ENCODE peak calls at places on chromosomes 4 and X, in five cellular contexts. Y is endothelial cell of umbilical vein, A is fibroblast of lung, N is K562, S is GM23338. T is an unnamed sample. For H3K4me1, the result is how much of the 10 kb centered on the place peaks cover.

GRCh38 chrX:106932960-106933537 is 12.8 kb downstream of the CLDN2 start:
- DNase-seq in Y (no peak), A (peak), N (no peak), S (no peak), T (peak)

GRCh38 chr4:186666252-186666651 is 57.4 kb downstream of the FAT1 start:
- DNase-seq in Y (no peak), A (peak), N (no peak), S (no peak), T (no peak)

GRCh38 chr4:168712316-168712855 is 215.5 kb downstream of the PALLD start:
- DNase-seq in Y (peak), A (no peak), N (no peak), S (no peak), T (no peak)

GRCh38 chr4:154073107-154073817 is 284.4 kb upstream of the SFRP2 start:
- DNase-seq in Y (no peak), A (peak), N (no peak), S (no peak), T (no peak)

GRCh38 chrX:132591719-132592275 is 103.0 kb upstream of the MBNL3 start:
- DNase-seq in Y (peak), A (no peak), N (no peak), S (no peak), T (no peak)

GRCh38 chr4:138241281-138242075 is 671 bp downstream of the SLC7A11 start:
- DNase-seq in Y (peak), A (peak), N (peak), S (peak), T (peak)

GRCh38 chrX:51332188-51332942 is at the start of gene NUDT10:
- DNase-seq in Y (peak), A (peak), N (no peak), S (peak), T (peak)

GRCh38 chr4:7186516-7187296 is 5.6 kb upstream of the SORCS2 start:
- DNase-seq in Y (no peak), A (no peak), N (no peak), S (no peak), T (no peak)

GRCh38 chrX:49193542-49193964 is 6.4 kb downstream of the SYP start:
- DNase-seq in Y (no peak), A (no peak), N (no peak), S (no peak), T (no peak)

GRCh38 chrX:106952988-106953387 is 32.8 kb downstream of the CLDN2 start:
- DNase-seq in Y (peak), A (peak), N (no peak), S (no peak), T (no peak)

GRCh38 chr4:158496030-158496741 is 25.5 kb upstream of the RXFP1 start:
- DNase-seq in Y (peak), A (no peak), N (peak), S (peak), T (peak)

GRCh38 chrX:116204947-116205346 is 34.4 kb downstream of the AGTR2 start:
- DNase-seq in Y (peak), A (peak), N (peak), S (peak), T (peak)

GRCh38 chr4:73978886-73979285 is 2.9 kb downstream of the PF4 start:
- DNase-seq in Y (no peak), A (peak), N (no peak), S (no peak), T (peak)
- H3K4me1 ChIP-seq in Y (under half), A (under half), N (under half), S (under half), T (under half)

GRCh38 chr4:4228356-4228668 is 1.6 kb upstream of the OTOP1 start:
- DNase-seq in Y (no peak), A (no peak), N (no peak), S (no peak), T (no peak)

GRCh38 chr4:4225915-4226605 is 669 bp downstream of the OTOP1 start:
- DNase-seq in Y (no peak), A (no peak), N (no peak), S (peak), T (no peak)

GRCh38 chr4:4226606-4227438 is at the start of gene OTOP1:
- DNase-seq in Y (no peak), A (no peak), N (no peak), S (no peak), T (no peak)

GRCh38 chr4:4233610-4234009 is 6.9 kb upstream of the OTOP1 start:
- DNase-seq in Y (no peak), A (no peak), N (no peak), S (no peak), T (no peak)

DNA sequence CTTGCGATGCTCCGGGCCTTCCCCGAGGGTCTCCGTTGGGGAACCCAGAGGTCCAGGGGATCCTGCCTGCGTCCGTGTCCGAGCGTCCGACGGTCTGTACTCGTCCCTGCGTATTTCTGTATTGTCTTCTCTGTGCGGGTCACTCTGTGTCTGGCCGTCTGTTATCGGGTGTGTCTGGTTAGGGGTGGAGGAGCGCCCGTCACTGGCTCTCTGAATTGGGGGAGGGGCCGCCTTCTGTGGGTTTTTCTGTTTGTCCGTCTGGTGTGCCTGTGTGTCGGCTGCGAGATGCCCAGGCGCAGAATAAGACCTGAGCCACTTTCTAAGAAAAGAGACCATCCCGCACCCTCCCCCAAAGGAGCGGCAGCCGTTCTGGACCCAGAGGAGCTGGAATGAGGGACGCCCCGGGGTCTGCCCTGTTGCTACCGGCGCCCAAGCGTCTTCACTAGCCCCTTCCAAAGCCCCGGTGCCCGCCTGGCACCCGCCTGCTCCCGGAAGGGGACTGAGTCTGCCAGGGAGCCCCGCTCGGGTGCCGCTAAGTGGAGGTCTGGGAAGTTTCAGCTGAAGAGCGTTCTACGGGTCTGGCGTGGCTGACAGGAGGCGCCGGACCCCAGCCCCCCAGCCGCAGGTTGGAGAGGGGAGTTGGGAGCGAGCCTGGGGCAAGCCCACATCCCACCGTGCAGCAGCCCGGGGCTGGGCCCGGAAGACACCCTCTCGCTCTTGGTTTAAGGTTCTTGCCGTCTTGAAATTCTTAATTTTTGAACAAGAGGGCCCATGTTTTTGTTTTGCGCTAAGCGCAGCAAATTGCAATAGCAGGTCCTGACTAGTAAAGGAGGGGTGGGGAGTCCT is 1.0 kb upstream of the OTOP1 start:
- DNase-seq in Y (no peak), A (no peak), N (peak), S (peak), T (no peak)
- TF ChIP-seq EZH2 in Y (peak), A (peak), N (no peak), S (peak), T (peak)

GRCh38 chrX:136055651-136056221 is 70.5 kb downstream of the SLC9A6 start:
- DNase-seq in Y (peak), A (peak), N (no peak), S (no peak), T (peak)
- H3K4me2 ChIP-seq in Y (peak), A (peak), N (no peak), S (no peak), T (no peak)

GRCh38 chr4:89273741-89274141 is 33.9 kb downstream of the GPRIN3 start:
- DNase-seq in Y (no peak), A (no peak), N (no peak), S (no peak), T (no peak)

GRCh38 chr4:89276296-89276695 is 31.3 kb downstream of the GPRIN3 start:
- DNase-seq in Y (no peak), A (no peak), N (no peak), S (no peak), T (no peak)

GRCh38 chr4:89277412-89277811 is 30.2 kb downstream of the GPRIN3 start:
- DNase-seq in Y (no peak), A (no peak), N (no peak), S (no peak), T (no peak)

GRCh38 chr4:89279385-89279784 is 28.2 kb downstream of the GPRIN3 start:
- DNase-seq in Y (no peak), A (no peak), N (no peak), S (no peak), T (no peak)

GRCh38 chr4:89275587-89275986 is 32.0 kb downstream of the GPRIN3 start:
- DNase-seq in Y (no peak), A (no peak), N (no peak), S (no peak), T (peak)
- H3K4me1 ChIP-seq in Y (under half), A (under half), N (under half), S (under half), T (under half)

DNA sequence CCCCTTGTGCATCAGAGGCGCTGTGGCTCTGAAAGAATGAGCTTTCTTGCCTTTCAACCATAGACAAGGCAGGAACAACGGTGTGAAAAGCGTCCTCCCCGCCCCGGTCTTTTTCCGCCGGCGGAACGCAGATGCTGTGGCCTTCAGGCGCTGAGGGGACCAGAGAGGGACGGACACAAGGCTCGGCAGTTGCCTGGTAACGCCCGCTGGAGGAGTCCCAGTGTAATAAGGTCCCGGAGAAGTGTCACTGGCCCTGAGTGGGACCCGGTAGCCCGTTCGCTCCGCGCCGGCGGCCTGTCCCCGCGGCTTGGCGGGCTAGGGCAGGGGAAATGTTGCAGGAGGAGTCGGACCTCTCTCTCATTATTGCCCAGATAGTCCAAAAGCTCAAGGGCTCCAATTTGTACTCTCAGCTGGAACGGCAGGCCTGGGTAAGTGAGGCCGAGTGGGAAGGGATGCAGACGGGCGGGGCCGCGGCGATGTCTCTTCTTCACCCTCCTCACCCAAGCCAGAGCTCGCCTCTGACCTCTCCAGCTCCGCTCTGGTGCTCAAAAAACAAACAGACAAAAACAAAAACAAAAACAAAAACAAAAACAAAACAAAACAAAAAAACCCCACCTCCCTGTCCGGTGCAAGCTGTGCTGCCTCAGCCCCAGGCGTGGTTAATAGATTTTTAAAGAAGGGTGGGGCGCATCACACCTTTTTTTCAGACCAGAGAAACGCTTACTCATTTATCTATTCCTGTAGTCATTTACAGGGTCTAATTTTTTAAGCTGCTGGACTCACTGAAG is at the start of gene TBC1D19:
- DNase-seq in Y (peak), A (peak), N (peak), S (peak), T (peak)
- TF ChIP-seq EZH2 in Y (no peak), A (no peak), N (no peak), S (no peak), T (no peak)

GRCh38 chr4:85474356-85474755 is 594 bp upstream of the ARHGAP24 start:
- DNase-seq in Y (no peak), A (peak), N (no peak), S (no peak), T (no peak)
- H3K4me2 ChIP-seq in Y (peak), A (no peak), N (peak), S (peak), T (peak)

T was measured in hepatocyte.